ENCODE peak calls at places on chromosomes 16 and 17, in nine cellular contexts. K, C, V, U, J, M, I, E and A are unnamed samples.

GRCh38 chr17:66459811-66460270 is 157.4 kb downstream of the PRKCA start:
- DNase-seq in I (no peak), U (peak; percentile 44), V (no peak), M (peak; percentile 85), K (no peak), C (peak; percentile 48), E (no peak), J (peak; percentile 77), A (peak; percentile 92)

GRCh38 chr16:71623597-71623996 is 2.4 kb upstream of the MARVELD3 start:
- DNase-seq in M (no peak), V (no peak), J (no peak), U (no peak), I (no peak), C (no peak), K (no peak), E (no peak), A (no peak)

GRCh38 chr16:89557230-89557935 is 3.1 kb upstream of the RPL13 start:
- DNase-seq in J (peak; percentile 77), I (peak; percentile 56), C (peak; percentile 80), M (no peak), K (peak; percentile 75), V (peak; percentile 93), U (peak; percentile 83), E (no peak), A (peak; percentile 81)

GRCh38 chr16:50467943-50468748 is 80.0 kb upstream of the NKD1 start:
- DNase-seq in C (peak; percentile 87), K (peak; percentile 81), I (no peak), U (peak; percentile 11), J (no peak), V (no peak), E (peak; percentile 71), M (no peak), A (peak; percentile 62)

GRCh38 chr16:17416461-17417221 is 54.1 kb downstream of the XYLT1 start:
- DNase-seq in K (no peak), I (no peak), J (no peak), C (no peak), V (peak; percentile 86), E (no peak), U (peak; percentile 60), M (no peak), A (no peak)

GRCh38 chr16:70476272-70477020 is 22.1 kb downstream of the FCSK start:
- DNase-seq in V (no peak), I (no peak), U (no peak), E (no peak), K (no peak), J (peak; percentile 49), C (peak; percentile 31), M (no peak), A (no peak)

GRCh38 chr16:70163596-70163995 is 10.0 kb upstream of the CLEC18C start:
- DNase-seq in C (no peak), M (no peak), U (no peak), J (no peak), K (no peak), I (no peak), E (peak; percentile 72), V (peak; percentile 49), A (no peak)

GRCh38 chr16:4239020-4239419 is 2.9 kb downstream of the SRL start:
- DNase-seq in K (no peak), C (no peak), I (no peak), M (no peak), J (no peak), V (no peak), U (no peak), E (no peak), A (no peak)

GRCh38 chr16:74867281-74867849 is 92.7 kb upstream of the FA2H start:
- DNase-seq in E (no peak), M (no peak), K (no peak), U (no peak), V (no peak), I (no peak), J (no peak), C (no peak), A (no peak)

GRCh38 chr17:74531231-74531761 is at the start of gene CD300LB:
- DNase-seq in C (peak; percentile 24), K (no peak), I (no peak), U (no peak), J (no peak), M (no peak), E (peak; percentile 38), V (peak; percentile 79), A (peak; percentile 58)

GRCh38 chr16:57486858-57487834 is 853 bp upstream of the DOK4 start:
- DNase-seq in I (no peak), V (peak; percentile 62), J (no peak), K (no peak), U (no peak), C (no peak), E (no peak), M (no peak), A (no peak)

GRCh38 chr17:68624381-68624780 is 23.2 kb upstream of the FAM20A start:
- DNase-seq in I (no peak), C (no peak), U (no peak), V (no peak), E (no peak), J (no peak), K (no peak), M (no peak), A (no peak)

GRCh38 chr17:6780001-6780400 is 4.0 kb downstream of the FBXO39 start:
- DNase-seq in J (no peak), V (no peak), U (no peak), E (no peak), C (no peak), M (no peak), I (no peak), K (no peak), A (no peak)

GRCh38 chr17:6775871-6776405 is at the start of gene FBXO39:
- DNase-seq in C (no peak), J (no peak), E (no peak), M (no peak), V (no peak), I (no peak), K (no peak), U (no peak), A (no peak)

GRCh38 chr17:6782244-6782643 is 6.2 kb downstream of the FBXO39 start:
- DNase-seq in K (no peak), C (no peak), I (no peak), M (no peak), E (no peak), V (no peak), U (no peak), J (no peak), A (no peak)

GRCh38 chr17:6780886-6781285 is 4.9 kb downstream of the FBXO39 start:
- DNase-seq in J (no peak), K (no peak), I (no peak), U (no peak), V (no peak), E (no peak), M (no peak), C (no peak), A (no peak)

DNA sequence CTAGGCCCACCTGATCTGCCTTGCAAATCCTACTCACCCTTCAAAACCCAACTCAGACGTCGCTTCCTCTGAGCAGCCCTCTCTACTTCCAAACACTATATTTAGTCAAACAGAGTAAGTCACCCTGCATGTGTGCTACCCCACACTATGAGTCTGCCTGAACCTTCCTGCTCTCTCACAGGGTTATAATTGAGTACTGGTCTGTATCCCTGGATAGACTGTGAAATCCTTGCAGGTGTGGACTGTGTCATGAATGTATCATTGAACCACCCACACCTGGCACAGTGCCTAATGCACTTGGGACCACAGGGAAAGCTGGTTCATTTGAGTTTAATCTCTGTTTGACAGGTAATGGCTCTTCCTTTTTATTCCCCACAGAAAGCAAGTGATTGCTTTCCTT is 3.4 kb downstream of the FBXO39 start:
- DNase-seq in K (no peak), I (no peak), U (no peak), E (no peak), M (no peak), V (no peak), C (no peak), J (no peak), A (no peak)
- H3K27me3 ChIP-seq in K (peaks cover 44% of the 10 kb centered on the region), I (no peaks in the 10 kb centered on the region), U (peaks cover 42% of the 10 kb centered on the region), E (no peaks in the 10 kb centered on the region), M (peaks cover 5% of the 10 kb centered on the region), V (peaks cover 48% of the 10 kb centered on the region), C (peaks cover 63% of the 10 kb centered on the region), J (peaks cover 24% of the 10 kb centered on the region), A (no peaks in the 10 kb centered on the region)

DNA sequence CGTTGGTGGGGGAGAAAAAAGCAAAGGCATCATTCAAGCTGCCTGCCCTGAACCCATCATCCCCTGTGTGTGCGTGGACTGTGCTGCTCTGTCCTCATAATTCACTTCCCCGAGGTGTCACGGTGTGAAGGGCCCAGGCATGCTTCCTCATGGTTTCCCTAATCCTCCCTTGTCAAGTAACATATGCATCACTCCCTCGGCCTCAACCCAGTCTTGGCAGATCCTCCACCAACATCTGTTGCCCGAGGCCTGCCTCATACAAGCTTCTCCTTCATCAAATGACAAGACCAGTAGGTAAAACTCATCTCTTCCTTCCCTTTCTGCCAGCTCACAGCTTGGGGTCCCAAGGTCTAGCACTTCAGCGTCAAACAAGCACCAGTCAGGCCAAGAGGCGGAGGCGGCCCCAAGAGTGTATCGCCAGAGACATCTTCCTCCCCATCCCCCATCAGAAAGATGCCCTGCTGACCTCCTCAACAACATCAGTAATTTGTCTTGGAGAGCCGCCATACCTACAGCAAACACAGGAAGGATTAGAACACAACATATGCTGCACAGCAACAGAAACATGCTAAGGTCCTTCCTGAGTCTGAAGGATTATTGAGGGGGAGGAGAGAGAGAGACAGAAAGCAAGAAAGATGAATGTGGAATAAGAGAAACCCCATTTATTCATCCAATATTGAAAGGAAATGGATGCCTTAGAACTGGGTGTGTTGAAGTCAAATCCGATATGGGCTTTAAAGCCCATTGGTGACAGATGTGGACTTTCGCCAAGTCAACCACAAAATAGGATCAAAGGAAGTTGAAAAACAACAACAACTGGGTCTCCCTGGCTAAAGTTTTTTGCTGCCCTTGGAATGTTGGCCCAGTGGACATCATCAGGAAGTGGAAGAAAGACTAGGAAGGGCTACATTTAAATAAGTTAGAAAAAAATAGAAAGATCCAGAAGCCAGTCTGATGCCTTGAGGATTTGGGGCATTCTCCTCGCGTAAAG is 38.4 kb downstream of the SOX9 start:
- DNase-seq in U (no peak), I (no peak), C (no peak), K (no peak), J (no peak), E (no peak), V (no peak), M (no peak), A (no peak)
- TF ChIP-seq POLR2AphosphoS5 in U (no peak), I (no peak), C (no peak), K (no peak), J (no peak), E (no peak), V (no peak), M (no peak), A (no peak)

GRCh38 chr17:60163108-60163784 is 13.5 kb downstream of the CA4 start:
- DNase-seq in J (no peak), U (no peak), E (no peak), M (no peak), I (no peak), V (no peak), K (peak; percentile 16), C (no peak), A (no peak)
- TF ChIP-seq CTCF in J (peak; percentile 36), U (no peak), E (no peak), M (peak; percentile 55), I (no peak), V (no peak), K (peak; percentile 38), C (no peak), A (no peak)

DNA sequence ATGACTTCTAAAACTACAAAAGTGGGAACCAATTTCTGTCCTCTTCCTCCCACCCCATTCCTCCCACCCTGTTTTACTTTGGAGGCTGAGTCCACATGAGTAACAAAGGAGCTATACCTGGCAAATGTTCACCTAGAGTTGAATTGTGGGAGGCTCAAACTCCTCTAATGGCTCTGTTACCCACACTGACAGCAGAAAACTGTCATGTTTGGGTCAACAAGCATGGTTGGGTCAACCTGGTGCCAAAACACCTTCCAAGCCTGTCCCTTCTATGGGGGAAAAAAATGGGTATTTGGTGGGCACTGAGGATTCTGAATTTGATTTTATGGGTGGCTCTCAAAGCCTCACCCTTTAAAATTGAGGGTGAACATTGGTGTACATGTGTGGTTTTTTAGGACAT is 12.0 kb upstream of the HOXB13 start:
- DNase-seq in U (no peak), E (no peak), V (no peak), K (no peak), C (no peak), I (no peak), M (no peak), J (no peak), A (no peak)
- H3K27me3 ChIP-seq in U (peaks cover 100% of the 10 kb centered on the region), E (peaks cover 100% of the 10 kb centered on the region), V (peaks cover 100% of the 10 kb centered on the region), K (peaks cover 64% of the 10 kb centered on the region), C (peaks cover 100% of the 10 kb centered on the region), I (no peaks in the 10 kb centered on the region), M (no peaks in the 10 kb centered on the region), J (peaks cover 46% of the 10 kb centered on the region), A (peaks cover 78% of the 10 kb centered on the region)